ENCODE peak calls at places on chromosomes 7 and 10, in nine cellular contexts. P is uterus; E is body of pancreas; M is HepG2; A is EL; U is AG04449; I is CD8-positive, alpha-beta T cell; Q is tibial artery; R is amniotic stem cell. J is an unnamed sample.

GRCh38 chr10:74863508-74863907 is 37.1 kb downstream of the KAT6B start:
- DNase-seq in I (no peak), E (no peak), R (no peak), U (no peak), A (peak; percentile 33), Q (no peak), M (no peak), P (no peak), J (no peak)

GRCh38 chr10:46299531-46300366 is 13.0 kb downstream of the ANTXRL start:
- DNase-seq in M (no peak), Q (no peak), P (no peak), E (no peak), A (no peak), R (no peak), I (no peak), U (no peak), J (no peak)

GRCh38 chr10:131141645-131142445 is 169.7 kb downstream of the TCERG1L start:
- DNase-seq in A (no peak), R (no peak), U (no peak), E (no peak), I (no peak), P (no peak), M (no peak), Q (no peak), J (no peak)

GRCh38 chr10:9010931-9011670 is 956.6 kb downstream of the GATA3 start:
- DNase-seq in P (no peak), R (no peak), I (no peak), Q (no peak), U (no peak), A (no peak), E (no peak), M (no peak), J (no peak)

GRCh38 chr10:123134915-123135414 is 805 bp upstream of the HMX3 start:
- DNase-seq in E (no peak), Q (no peak), A (no peak), R (no peak), U (no peak), M (no peak), P (no peak), I (no peak), J (no peak)

GRCh38 chr10:131134001-131134576 is 177.4 kb downstream of the TCERG1L start:
- DNase-seq in M (no peak), U (no peak), E (no peak), P (no peak), A (no peak), I (no peak), R (no peak), Q (no peak), J (no peak)

GRCh38 chr10:97574374-97575100 is 2.0 kb downstream of the ANKRD2 start:
- DNase-seq in U (peak; percentile 41), Q (peak; percentile 80), M (peak; percentile 74), A (peak; percentile 97), I (no peak), P (no peak), E (peak; percentile 87), R (peak; percentile 76), J (no peak)

GRCh38 chr10:96378741-96379140 is 19.9 kb upstream of the OPALIN start:
- DNase-seq in A (no peak), U (no peak), R (no peak), I (no peak), M (no peak), E (no peak), P (no peak), Q (no peak), J (no peak)

GRCh38 chr10:130259380-130259779 is 123.2 kb downstream of the GLRX3 start:
- DNase-seq in I (no peak), P (no peak), A (no peak), U (no peak), R (no peak), Q (no peak), M (no peak), E (no peak), J (no peak)

GRCh38 chr7:12647364-12648219 is 39.8 kb upstream of the ARL4A start:
- DNase-seq in E (peak; percentile 38), U (no peak), R (peak; percentile 47), M (peak; percentile 92), P (no peak), I (no peak), A (peak; percentile 85), Q (no peak), J (no peak)

GRCh38 chr10:71232089-71232998 is 20.0 kb downstream of the UNC5B start:
- DNase-seq in P (peak; percentile 78), Q (peak; percentile 89), U (no peak), R (no peak), A (no peak), I (no peak), M (no peak), E (peak; percentile 91), J (no peak)

GRCh38 chr10:82037076-82037475 is 162.1 kb downstream of the NRG3 start:
- DNase-seq in I (no peak), Q (no peak), A (no peak), R (no peak), U (no peak), P (no peak), E (no peak), M (no peak), J (no peak)

GRCh38 chr7:69172357-69173098 is 425.7 kb upstream of the AUTS2 start:
- DNase-seq in E (no peak), A (no peak), P (no peak), Q (no peak), M (no peak), R (no peak), I (no peak), U (no peak), J (no peak)

GRCh38 chr7:116652793-116653192 is 19.2 kb upstream of the MET start:
- DNase-seq in Q (no peak), P (no peak), E (no peak), M (no peak), A (no peak), U (no peak), R (no peak), I (no peak), J (no peak)

GRCh38 chr7:108308276-108308675 is 148.0 kb downstream of the NRCAM start:
- DNase-seq in U (no peak), E (no peak), I (no peak), A (no peak), Q (no peak), R (no peak), P (no peak), M (no peak), J (no peak)

GRCh38 chr10:129440247-129440646 is 26.8 kb upstream of the MGMT start:
- DNase-seq in A (no peak), R (no peak), Q (no peak), I (no peak), M (no peak), P (no peak), U (no peak), E (no peak), J (no peak)

GRCh38 chr7:10934292-10934691 is 39.4 kb upstream of the PHF14 start:
- DNase-seq in U (peak; percentile 24), A (peak; percentile 30), I (no peak), M (no peak), P (no peak), R (peak; percentile 33), E (no peak), Q (no peak), J (no peak)

GRCh38 chr10:4688620-4689019 is 137.4 kb upstream of the AKR1E2 start:
- DNase-seq in A (no peak), R (no peak), U (no peak), P (no peak), E (no peak), Q (no peak), M (no peak), I (no peak), J (no peak)

GRCh38 chr10:27252267-27253000 is 11.8 kb upstream of the ACBD5 start:
- DNase-seq in M (no peak), P (peak; percentile 58), E (peak; percentile 82), I (peak; percentile 83), U (no peak), Q (no peak), R (no peak), A (peak; percentile 48), J (peak; percentile 55)

GRCh38 chr7:127792528-127793342 is 140.7 kb downstream of the SND1 start:
- DNase-seq in A (no peak), Q (no peak), R (no peak), E (peak; percentile 46), P (no peak), I (peak; percentile 12), U (no peak), M (peak; percentile 23), J (no peak)

GRCh38 chr7:139747662-139748372 is 30.0 kb downstream of the HIPK2 start:
- DNase-seq in I (no peak), P (no peak), R (no peak), U (no peak), Q (no peak), A (no peak), M (no peak), E (no peak), J (no peak)

GRCh38 chr7:128045766-128046165 is 14.5 kb upstream of the LRRC4 start:
- DNase-seq in R (no peak), U (no peak), I (no peak), M (no peak), Q (no peak), A (peak; percentile 47), E (no peak), P (no peak), J (no peak)

GRCh38 chr7:34762769-34763168 is 104.8 kb downstream of the NPSR1 start:
- DNase-seq in M (no peak), R (no peak), I (no peak), A (peak; percentile 4), U (no peak), E (no peak), Q (no peak), P (no peak), J (no peak)

GRCh38 chr10:131079314-131079713 is 232.2 kb downstream of the TCERG1L start:
- DNase-seq in E (no peak), I (no peak), P (no peak), M (no peak), Q (no peak), R (no peak), U (no peak), A (no peak), J (no peak)

GRCh38 chr7:152180587-152180986 is 155.1 kb downstream of the GALNT11 start:
- DNase-seq in Q (no peak), I (no peak), R (no peak), U (no peak), E (peak; percentile 20), M (no peak), P (no peak), A (no peak), J (no peak)

GRCh38 chr7:46214526-46214925 is 293.5 kb upstream of the IGFBP3 start:
- DNase-seq in M (no peak), U (no peak), R (no peak), P (no peak), A (no peak), Q (no peak), I (no peak), E (no peak), J (no peak)

J was measured in T follicular helper cell.